ENCODE peak calls at places on chromosomes 3 and 15, in eight cellular contexts. M is AG04449; N is NB4; J is CD4-positive, alpha-beta T cell; X is choroid plexus epithelial cell; Q is endothelial cell; R is colonic mucosa; S is brain microvascular endothelial cell. P is an unnamed sample.

GRCh38 chr3:197398301-197398878 is 100.0 kb upstream of the DLG1 start:
- DNase-seq in M (no peak), N (no peak), J (no peak), X (no peak), Q (no peak), R (no peak), S (no peak), P (no peak)

GRCh38 chr3:178097576-178097975 is 438.7 kb upstream of the KCNMB2 start:
- DNase-seq in M (peak; percentile 74), N (peak; percentile 4), J (no peak), X (peak; percentile 90), Q (no peak), R (no peak), S (peak; percentile 48), P (no peak)

GRCh38 chr3:172581757-172582166 is 58.5 kb upstream of the TNFSF10 start:
- DNase-seq in M (no peak), N (no peak), J (no peak), X (no peak), Q (no peak), R (no peak), S (no peak), P (no peak)

GRCh38 chr3:187971629-187972028 is 182.3 kb upstream of the LPP start:
- DNase-seq in M (no peak), N (no peak), J (no peak), X (no peak), Q (no peak), R (no peak), S (no peak), P (no peak)

GRCh38 chr3:89032331-89033063 is 74.9 kb upstream of the EPHA3 start:
- DNase-seq in M (peak; percentile 55), N (no peak), J (no peak), X (peak; percentile 74), Q (no peak), R (no peak), S (peak; percentile 21), P (no peak)

GRCh38 chr3:121796970-121797369 is 37.9 kb downstream of the IQCB1 start:
- DNase-seq in M (no peak), N (no peak), J (no peak), X (peak; percentile 22), Q (no peak), R (no peak), S (no peak), P (no peak)

GRCh38 chr15:59174846-59175831 is 31.5 kb upstream of the LDHAL6B start:
- DNase-seq in M (no peak), N (peak; percentile 64), J (no peak), X (peak; percentile 86), Q (peak; percentile 50), R (peak; percentile 69), S (peak; percentile 80), P (peak; percentile 17)

GRCh38 chr3:12807066-12807465 is 10.6 kb downstream of the CAND2 start:
- DNase-seq in M (no peak), N (no peak), J (no peak), X (no peak), Q (no peak), R (no peak), S (no peak), P (no peak)

GRCh38 chr3:105495021-105495420 is 128.3 kb downstream of the ALCAM start:
- DNase-seq in M (peak; percentile 37), N (no peak), J (no peak), X (peak; percentile 43), Q (no peak), R (no peak), S (peak; percentile 57), P (no peak)

GRCh38 chr3:189322339-189322738 is 150.6 kb downstream of the TPRG1 start:
- DNase-seq in M (no peak), N (no peak), J (no peak), X (no peak), Q (no peak), R (no peak), S (no peak), P (no peak)

GRCh38 chr15:96336643-96337353 is 6.3 kb downstream of the NR2F2 start:
- DNase-seq in M (no peak), N (no peak), J (no peak), X (peak; percentile 56), Q (no peak), R (peak; percentile 43), S (peak; percentile 19), P (no peak)

GRCh38 chr3:192169332-192169915 is 557.9 kb downstream of the FGF12 start:
- DNase-seq in M (no peak), N (no peak), J (no peak), X (no peak), Q (no peak), R (no peak), S (no peak), P (no peak)

GRCh38 chr3:160671231-160671630 is 5.7 kb upstream of the ARL14 start:
- DNase-seq in M (no peak), N (no peak), J (no peak), X (no peak), Q (no peak), R (no peak), S (no peak), P (no peak)

GRCh38 chr3:180324791-180325190 is 277.2 kb upstream of the TTC14 start:
- DNase-seq in M (no peak), N (no peak), J (no peak), X (no peak), Q (no peak), R (no peak), S (no peak), P (no peak)

GRCh38 chr3:98657429-98657828 is 64.0 kb upstream of the CPOX start:
- DNase-seq in M (no peak), N (peak; percentile 55), J (peak; percentile 18), X (peak; percentile 1), Q (peak; percentile 15), R (peak; percentile 39), S (peak; percentile 2), P (peak; percentile 21)
- TF ChIP-seq CTCF in M (peak; percentile 25), N (peak; percentile 24), J (peak; percentile 27), X (peak; percentile 22), Q (no peak), R (no peak), S (peak; percentile 38), P (peak; percentile 47)

GRCh38 chr3:125165189-125165947 is 47.2 kb downstream of the SLC12A8 start:
- DNase-seq in M (no peak), N (no peak), J (no peak), X (peak; percentile 68), Q (peak; percentile 65), R (no peak), S (peak; percentile 48), P (no peak)
- TF ChIP-seq CTCF in M (peak; percentile 72), N (peak; percentile 11), J (no peak), X (peak; percentile 91), Q (peak; percentile 18), R (peak; percentile 41), S (peak; percentile 87), P (peak; percentile 34)

DNA sequence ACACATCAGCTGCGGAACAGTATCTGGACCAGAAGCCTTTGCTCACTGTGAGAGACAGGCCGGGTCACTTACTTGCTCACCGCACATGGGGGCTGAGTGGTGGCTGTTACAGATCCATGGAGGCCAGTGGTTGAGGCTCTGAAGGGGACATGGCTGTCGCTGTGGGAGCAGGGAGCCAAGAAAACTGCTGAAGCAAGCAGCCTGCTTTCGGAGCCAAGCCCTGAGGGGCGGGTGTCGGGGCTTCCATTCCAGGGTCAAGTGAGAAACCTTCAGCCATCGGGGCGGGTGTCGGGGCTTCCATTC is 42.3 kb upstream of the ADAMTS17 start:
- DNase-seq in M (no peak), N (no peak), J (no peak), X (no peak), Q (no peak), R (no peak), S (no peak), P (no peak)
- TF ChIP-seq CTCF in M (no peak), N (no peak), J (no peak), X (no peak), Q (no peak), R (no peak), S (no peak), P (no peak)

GRCh38 chr15:57655809-57656208 is 50.7 kb upstream of the POLR2M start:
- DNase-seq in M (no peak), N (no peak), J (no peak), X (no peak), Q (no peak), R (no peak), S (no peak), P (no peak)
- TF ChIP-seq CTCF in M (no peak), N (no peak), J (no peak), X (peak; percentile 20), Q (no peak), R (no peak), S (peak; percentile 1), P (no peak)

DNA sequence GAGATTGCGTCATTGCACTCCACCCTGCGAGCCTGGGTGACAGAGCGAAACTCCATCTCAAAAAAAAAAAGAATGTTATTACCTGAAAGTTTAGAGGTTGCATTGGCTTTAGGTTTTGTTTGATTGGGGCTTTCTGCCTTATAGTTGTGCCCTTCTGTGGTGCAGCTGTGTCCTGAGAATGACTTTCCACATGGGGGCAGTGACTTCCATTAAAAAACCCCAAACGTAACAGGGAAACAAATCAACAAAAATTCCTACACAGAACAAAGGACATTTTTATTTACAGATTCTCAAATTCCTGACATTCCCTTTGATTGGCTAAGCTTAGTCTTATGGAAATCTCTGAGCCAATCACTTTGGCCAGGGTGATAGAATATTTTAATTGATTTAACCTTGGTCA is 154.1 kb upstream of the GPR149 start:
- DNase-seq in M (no peak), N (no peak), J (no peak), X (no peak), Q (no peak), R (no peak), S (no peak), P (no peak)
- TF ChIP-seq CTCF in M (no peak), N (no peak), J (no peak), X (no peak), Q (no peak), R (no peak), S (no peak), P (no peak)